ENCODE peak calls at places on chromosomes 13 and 19, in six cellular contexts. R, Q, N, C, Y and F are unnamed samples.

GRCh38 chr19:10290876-10291553 is 1.3 kb downstream of the ICAM5 start:
- DNase-seq in C (no peak), Q (peak), R (no peak), Y (peak), N (peak), F (no peak)

GRCh38 chr19:45879055-45879454 is 6.9 kb downstream of the IRF2BP1 start:
- DNase-seq in Q (no peak), N (no peak), C (no peak), R (no peak), Y (no peak), F (no peak)

GRCh38 chr13:111791131-111791530 is 275.8 kb upstream of the SOX1 start:
- DNase-seq in Q (no peak), N (no peak), Y (no peak), R (no peak), C (no peak), F (no peak)

GRCh38 chr13:40141859-40142555 is 486.5 kb downstream of the COG6 start:
- DNase-seq in N (no peak), Q (no peak), Y (no peak), C (no peak), R (no peak), F (no peak)

GRCh38 chr13:32911506-32911905 is 104.7 kb upstream of the KL start:
- DNase-seq in N (peak), C (peak), Y (no peak), R (no peak), Q (no peak), F (peak)

GRCh38 chr19:18762125-18763023 is 28.7 kb downstream of the COMP start:
- DNase-seq in R (no peak), Y (no peak), Q (no peak), N (peak), C (no peak), F (no peak)

GRCh38 chr19:33514885-33515485 is 6.6 kb downstream of the PEPD start:
- DNase-seq in N (no peak), Q (no peak), R (no peak), C (no peak), Y (no peak), F (no peak)

GRCh38 chr19:34118879-34119748 is 53.2 kb upstream of the LSM14A start:
- DNase-seq in N (no peak), R (no peak), Q (no peak), C (no peak), Y (no peak), F (no peak)

GRCh38 chr19:10961073-10961762 is 388 bp downstream of the SMARCA4 start:
- DNase-seq in Q (peak), R (no peak), N (no peak), Y (peak), C (no peak), F (no peak)

GRCh38 chr13:44591316-44591715 is 15.2 kb upstream of the TSC22D1 start:
- DNase-seq in R (no peak), C (no peak), Y (peak), Q (peak), N (no peak), F (no peak)

GRCh38 chr19:55544776-55545439 is 435 bp downstream of the SBK3 start:
- DNase-seq in C (no peak), Q (peak), R (no peak), N (peak), Y (no peak), F (no peak)

GRCh38 chr19:12838182-12838890 is at the start of gene MAST1:
- DNase-seq in Q (peak), N (no peak), C (peak), R (no peak), Y (peak), F (peak)

GRCh38 chr13:112972867-112973576 is 4.0 kb downstream of the MCF2L start:
- DNase-seq in Q (no peak), R (no peak), N (no peak), C (no peak), Y (no peak), F (no peak)

GRCh38 chr19:47376589-47377144 is 27.6 kb downstream of the DHX34 start:
- DNase-seq in Q (no peak), N (no peak), Y (no peak), C (no peak), R (no peak), F (no peak)

GRCh38 chr13:31663880-31664585 is 75.3 kb upstream of the RXFP2 start:
- DNase-seq in C (no peak), R (no peak), Y (no peak), N (no peak), Q (no peak), F (no peak)

GRCh38 chr19:51686171-51686570 is 7.0 kb upstream of the SPACA6 start:
- DNase-seq in Q (no peak), R (no peak), N (no peak), Y (no peak), C (no peak), F (no peak)

GRCh38 chr19:10074153-10074552 is 12.0 kb upstream of the SHFL start:
- DNase-seq in C (no peak), R (no peak), Y (no peak), N (peak), Q (peak), F (no peak)

GRCh38 chr19:32354345-32354744 is 8.9 kb downstream of the ZNF507 start:
- DNase-seq in C (no peak), N (no peak), Y (no peak), R (no peak), Q (no peak), F (no peak)

GRCh38 chr19:39951686-39952085 is 17.3 kb upstream of the FCGBP start:
- DNase-seq in N (no peak), Q (no peak), C (no peak), R (no peak), Y (no peak), F (no peak)

GRCh38 chr13:51794959-51795358 is 9.0 kb downstream of the DHRS12 start:
- DNase-seq in C (no peak), Y (no peak), Q (no peak), R (no peak), N (no peak), F (no peak)

GRCh38 chr19:11626252-11626651 is 29.0 kb downstream of the ZNF627 start:
- DNase-seq in R (no peak), Q (no peak), Y (no peak), C (no peak), N (no peak), F (no peak)

GRCh38 chr19:11234486-11235075 is 4.8 kb upstream of the ANGPTL8 start:
- DNase-seq in R (no peak), N (peak), C (no peak), Q (no peak), Y (no peak), F (no peak)

GRCh38 chr19:48724796-48725753 is 5.5 kb upstream of the MAMSTR start:
- DNase-seq in N (no peak), R (no peak), Q (peak), Y (no peak), C (no peak), F (no peak)

GRCh38 chr19:44401108-44401786 is at the start of gene ZNF285:
- DNase-seq in R (peak), Q (peak), Y (peak), N (peak), C (peak), F (peak)

GRCh38 chr13:112747256-112747655 is 57.4 kb downstream of the ATP11A start:
- DNase-seq in Y (no peak), Q (no peak), C (no peak), N (no peak), R (no peak), F (no peak)

GRCh38 chr13:105543742-105544141 is 991.7 kb downstream of the EFNB2 start:
- DNase-seq in Q (no peak), R (no peak), Y (no peak), N (no peak), C (no peak), F (no peak)

GRCh38 chr19:38193445-38193844 is 30.6 kb downstream of the DPF1 start:
- DNase-seq in Y (no peak), N (no peak), C (no peak), R (no peak), Q (no peak), F (no peak)

GRCh38 chr13:25963681-25964080 is 88.1 kb downstream of the SHISA2 start:
- DNase-seq in C (no peak), N (no peak), Q (no peak), Y (no peak), R (no peak), F (no peak)

GRCh38 chr13:29362849-29363604 is 232.5 kb downstream of the SLC7A1 start:
- DNase-seq in Q (peak), Y (peak), R (peak), N (peak), C (peak), F (peak)
- TF ChIP-seq TAF1 in Q (no peak), Y (no peak), R (no peak), N (no peak), C (no peak), F (no peak)

GRCh38 chr19:1275260-1275975 is at the start of gene FAM174C:
- DNase-seq in Q (peak), N (peak), R (peak), C (peak), Y (peak), F (peak)
- TF ChIP-seq POLR2AphosphoS5 in Q (peak), N (peak), R (peak), C (peak), Y (peak), F (peak)

GRCh38 chr19:58513694-58514563 is 2.1 kb upstream of the SLC27A5 start:
- DNase-seq in Q (peak), N (peak), R (peak), C (peak), Y (peak), F (peak)
- TF ChIP-seq POLR2A in Q (peak), N (peak), R (peak), C (peak), Y (peak), F (peak)

GRCh38 chr13:98188544-98189166 is 11.6 kb upstream of the RNF113B start:
- DNase-seq in Q (no peak), N (no peak), Y (no peak), R (no peak), C (no peak), F (no peak)
- TF ChIP-seq TAF1 in Q (no peak), N (no peak), Y (no peak), R (no peak), C (no peak), F (no peak)